ENCODE peak calls at places on chromosomes 13 and 19, in nine cellular contexts. X, F, T, Q, Y, H, U, J and D are unnamed samples.

GRCh38 chr19:35353635-35354034 is 4.6 kb upstream of the FFAR3 start:
- DNase-seq in X (no peak), F (no peak), T (no peak), Q (no peak), Y (no peak), H (no peak), U (no peak), J (no peak), D (no peak)

GRCh38 chr19:5803752-5804515 is 933 bp upstream of the NRTN start:
- DNase-seq in X (peak), F (peak), T (peak), Q (peak), Y (peak), H (peak), U (peak), J (no peak), D (peak)

GRCh38 chr19:18089726-18090125 is 3.0 kb upstream of the IL12RB1 start:
- DNase-seq in X (no peak), F (no peak), T (no peak), Q (no peak), Y (no peak), H (peak), U (no peak), J (peak), D (peak)

GRCh38 chr19:3880471-3881271 is at the start of gene ATCAY:
- DNase-seq in X (no peak), F (peak), T (peak), Q (no peak), Y (no peak), H (no peak), U (no peak), J (peak), D (peak)

GRCh38 chr19:9431475-9431874 is 3.9 kb downstream of the ZNF266 start:
- DNase-seq in X (peak), F (no peak), T (peak), Q (peak), Y (peak), H (no peak), U (no peak), J (no peak), D (no peak)

GRCh38 chr13:31894931-31895330 is 136.6 kb upstream of the FRY start:
- DNase-seq in X (no peak), F (no peak), T (no peak), Q (no peak), Y (no peak), H (no peak), U (no peak), J (no peak), D (no peak)

GRCh38 chr19:1929051-1929742 is 11.8 kb upstream of the CSNK1G2 start:
- DNase-seq in X (peak), F (peak), T (peak), Q (peak), Y (peak), H (peak), U (peak), J (peak), D (peak)

GRCh38 chr13:23579072-23579885 is 9.1 kb downstream of the TNFRSF19 start:
- DNase-seq in X (peak), F (peak), T (peak), Q (peak), Y (peak), H (peak), U (peak), J (peak), D (peak)

GRCh38 chr19:44625531-44626066 is 12.2 kb downstream of the IGSF23 start:
- DNase-seq in X (peak), F (no peak), T (no peak), Q (no peak), Y (no peak), H (no peak), U (no peak), J (no peak), D (no peak)

GRCh38 chr19:50046649-50047503 is 21.1 kb downstream of the ZNF473 start:
- DNase-seq in X (no peak), F (no peak), T (peak), Q (peak), Y (peak), H (peak), U (peak), J (peak), D (peak)

GRCh38 chr19:45477216-45477615 is 9.4 kb downstream of the FOSB start:
- DNase-seq in X (no peak), F (no peak), T (no peak), Q (no peak), Y (no peak), H (no peak), U (no peak), J (no peak), D (no peak)

GRCh38 chr19:1066748-1067340 is at the start of gene ARHGAP45:
- DNase-seq in X (peak), F (no peak), T (peak), Q (peak), Y (no peak), H (peak), U (peak), J (no peak), D (no peak)

GRCh38 chr19:29672319-29672932 is 7.2 kb downstream of the PLEKHF1 start:
- DNase-seq in X (no peak), F (no peak), T (no peak), Q (no peak), Y (no peak), H (no peak), U (no peak), J (no peak), D (no peak)

GRCh38 chr13:102675115-102675514 is 19.7 kb downstream of the METTL21C start:
- DNase-seq in X (no peak), F (no peak), T (no peak), Q (no peak), Y (no peak), H (no peak), U (no peak), J (no peak), D (no peak)

GRCh38 chr13:77919351-77920294 is 992 bp upstream of the EDNRB start:
- DNase-seq in X (no peak), F (no peak), T (peak), Q (no peak), Y (peak), H (peak), U (no peak), J (peak), D (peak)

GRCh38 chr13:27997904-27998522 is 9.5 kb upstream of the URAD start:
- DNase-seq in X (peak), F (no peak), T (peak), Q (peak), Y (no peak), H (no peak), U (no peak), J (no peak), D (no peak)

GRCh38 chr13:68170961-68171360 is 940.8 kb upstream of the PCDH9 start:
- DNase-seq in X (no peak), F (no peak), T (no peak), Q (no peak), Y (no peak), H (no peak), U (no peak), J (no peak), D (peak)

GRCh38 chr19:16673226-16673625 is 12.3 kb downstream of the TMEM38A start:
- DNase-seq in X (no peak), F (no peak), T (no peak), Q (no peak), Y (no peak), H (no peak), U (no peak), J (no peak), D (no peak)

GRCh38 chr13:105598551-105598950 is 936.9 kb downstream of the EFNB2 start:
- DNase-seq in X (peak), F (no peak), T (no peak), Q (no peak), Y (no peak), H (no peak), U (no peak), J (no peak), D (no peak)

GRCh38 chr13:74250738-74251190 is 116.6 kb upstream of the KLF12 start:
- DNase-seq in X (peak), F (no peak), T (no peak), Q (no peak), Y (no peak), H (no peak), U (no peak), J (no peak), D (no peak)

GRCh38 chr19:7550987-7551761 is 15.7 kb downstream of the PNPLA6 start:
- DNase-seq in X (peak), F (no peak), T (peak), Q (no peak), Y (peak), H (peak), U (no peak), J (peak), D (peak)

GRCh38 chr13:30107536-30108136 is 199.7 kb downstream of the KATNAL1 start:
- DNase-seq in X (peak), F (no peak), T (no peak), Q (no peak), Y (no peak), H (no peak), U (no peak), J (no peak), D (no peak)

GRCh38 chr19:38545596-38545995 is 72.2 kb downstream of the MAP4K1 start:
- DNase-seq in X (no peak), F (no peak), T (no peak), Q (no peak), Y (no peak), H (no peak), U (no peak), J (no peak), D (no peak)

GRCh38 chr19:12137541-12137940 is 2.6 kb downstream of the ZNF20 start:
- DNase-seq in X (no peak), F (no peak), T (peak), Q (no peak), Y (no peak), H (no peak), U (no peak), J (no peak), D (no peak)

GRCh38 chr19:32355309-32355708 is 9.9 kb downstream of the ZNF507 start:
- DNase-seq in X (no peak), F (no peak), T (no peak), Q (no peak), Y (no peak), H (no peak), U (no peak), J (no peak), D (no peak)